ENCODE peak calls at places on chromosomes 7 and 10, in six cellular contexts. One of them, this sample, is unnamed.

GRCh38 chr7:100894860-100895700 is 608 bp downstream of the ACHE start:
- DNase-seq in activated T-cell treated with anti-CD3 and anti-CD28 coated beads for 48 hours: peak
- DNase-seq in glutamatergic neuron: peak
- DNase-seq in stimulated activated CD8-positive, alpha-beta memory T cell treated with anti-CD3 and anti-CD28 coated beads, Interleukin-12 subunit alpha, Interleukin-12 subunit beta, amount 100 ng/mL, for 4 hours: no peak
- DNase-seq in KBM-7: peak
- DNase-seq in ureter: peak
- DNase-seq in this sample: peak

GRCh38 chr10:33570495-33570894 is 236.0 kb upstream of the NRP1 start:
- DNase-seq in glutamatergic neuron: no peak
- DNase-seq in stimulated activated CD8-positive, alpha-beta memory T cell treated with anti-CD3 and anti-CD28 coated beads, Interleukin-12 subunit alpha, Interleukin-12 subunit beta, amount 100 ng/mL, for 4 hours: no peak
- DNase-seq in ureter: no peak
- DNase-seq in activated T-cell treated with anti-CD3 and anti-CD28 coated beads for 48 hours: no peak
- DNase-seq in KBM-7: peak
- DNase-seq in this sample: no peak

GRCh38 chr7:5620459-5620881 is 161.0 kb downstream of the RNF216 start:
- DNase-seq in ureter: no peak
- DNase-seq in stimulated activated CD8-positive, alpha-beta memory T cell treated with anti-CD3 and anti-CD28 coated beads, Interleukin-12 subunit alpha, Interleukin-12 subunit beta, amount 100 ng/mL, for 4 hours: no peak
- DNase-seq in activated T-cell treated with anti-CD3 and anti-CD28 coated beads for 48 hours: no peak
- DNase-seq in glutamatergic neuron: peak
- DNase-seq in KBM-7: no peak
- DNase-seq in this sample: no peak

GRCh38 chr7:87140271-87140748 is 11.9 kb upstream of the DMTF1 start:
- DNase-seq in glutamatergic neuron: no peak
- DNase-seq in KBM-7: peak
- DNase-seq in ureter: no peak
- DNase-seq in activated T-cell treated with anti-CD3 and anti-CD28 coated beads for 48 hours: no peak
- DNase-seq in stimulated activated CD8-positive, alpha-beta memory T cell treated with anti-CD3 and anti-CD28 coated beads, Interleukin-12 subunit alpha, Interleukin-12 subunit beta, amount 100 ng/mL, for 4 hours: no peak
- DNase-seq in this sample: no peak

GRCh38 chr7:132435016-132435990 is 141.0 kb downstream of the PLXNA4 start:
- DNase-seq in KBM-7: no peak
- DNase-seq in glutamatergic neuron: no peak
- DNase-seq in ureter: no peak
- DNase-seq in stimulated activated CD8-positive, alpha-beta memory T cell treated with anti-CD3 and anti-CD28 coated beads, Interleukin-12 subunit alpha, Interleukin-12 subunit beta, amount 100 ng/mL, for 4 hours: no peak
- DNase-seq in activated T-cell treated with anti-CD3 and anti-CD28 coated beads for 48 hours: no peak
- DNase-seq in this sample: no peak

GRCh38 chr10:86362566-86363183 is 3.9 kb downstream of the GRID1 start:
- DNase-seq in activated T-cell treated with anti-CD3 and anti-CD28 coated beads for 48 hours: no peak
- DNase-seq in glutamatergic neuron: peak
- DNase-seq in ureter: no peak
- DNase-seq in KBM-7: no peak
- DNase-seq in stimulated activated CD8-positive, alpha-beta memory T cell treated with anti-CD3 and anti-CD28 coated beads, Interleukin-12 subunit alpha, Interleukin-12 subunit beta, amount 100 ng/mL, for 4 hours: no peak
- DNase-seq in this sample: no peak

GRCh38 chr10:73433538-73433867 is at the start of gene MSS51:
- DNase-seq in glutamatergic neuron: no peak
- DNase-seq in stimulated activated CD8-positive, alpha-beta memory T cell treated with anti-CD3 and anti-CD28 coated beads, Interleukin-12 subunit alpha, Interleukin-12 subunit beta, amount 100 ng/mL, for 4 hours: no peak
- DNase-seq in KBM-7: no peak
- DNase-seq in activated T-cell treated with anti-CD3 and anti-CD28 coated beads for 48 hours: no peak
- DNase-seq in ureter: no peak
- DNase-seq in this sample: no peak

GRCh38 chr7:4352069-4352468 is 330.0 kb upstream of the FOXK1 start:
- DNase-seq in KBM-7: no peak
- DNase-seq in stimulated activated CD8-positive, alpha-beta memory T cell treated with anti-CD3 and anti-CD28 coated beads, Interleukin-12 subunit alpha, Interleukin-12 subunit beta, amount 100 ng/mL, for 4 hours: no peak
- DNase-seq in ureter: no peak
- DNase-seq in glutamatergic neuron: no peak
- DNase-seq in activated T-cell treated with anti-CD3 and anti-CD28 coated beads for 48 hours: no peak
- DNase-seq in this sample: no peak

GRCh38 chr7:28408105-28408973 is 4.0 kb upstream of the CREB5 start:
- DNase-seq in KBM-7: no peak
- DNase-seq in ureter: no peak
- DNase-seq in activated T-cell treated with anti-CD3 and anti-CD28 coated beads for 48 hours: no peak
- DNase-seq in stimulated activated CD8-positive, alpha-beta memory T cell treated with anti-CD3 and anti-CD28 coated beads, Interleukin-12 subunit alpha, Interleukin-12 subunit beta, amount 100 ng/mL, for 4 hours: no peak
- DNase-seq in glutamatergic neuron: peak
- DNase-seq in this sample: peak

GRCh38 chr7:1512781-1513656 is 8.8 kb upstream of the INTS1 start:
- DNase-seq in KBM-7: peak
- DNase-seq in ureter: no peak
- DNase-seq in glutamatergic neuron: no peak
- DNase-seq in activated T-cell treated with anti-CD3 and anti-CD28 coated beads for 48 hours: no peak
- DNase-seq in stimulated activated CD8-positive, alpha-beta memory T cell treated with anti-CD3 and anti-CD28 coated beads, Interleukin-12 subunit alpha, Interleukin-12 subunit beta, amount 100 ng/mL, for 4 hours: no peak
- DNase-seq in this sample: no peak

GRCh38 chr7:149310990-149311573 is 49.1 kb downstream of the ZNF783 start:
- DNase-seq in stimulated activated CD8-positive, alpha-beta memory T cell treated with anti-CD3 and anti-CD28 coated beads, Interleukin-12 subunit alpha, Interleukin-12 subunit beta, amount 100 ng/mL, for 4 hours: no peak
- DNase-seq in activated T-cell treated with anti-CD3 and anti-CD28 coated beads for 48 hours: no peak
- DNase-seq in KBM-7: no peak
- DNase-seq in ureter: no peak
- DNase-seq in glutamatergic neuron: no peak
- DNase-seq in this sample: no peak

GRCh38 chr10:120943542-120943941 is 92.4 kb downstream of the WDR11 start:
- DNase-seq in glutamatergic neuron: no peak
- DNase-seq in KBM-7: no peak
- DNase-seq in stimulated activated CD8-positive, alpha-beta memory T cell treated with anti-CD3 and anti-CD28 coated beads, Interleukin-12 subunit alpha, Interleukin-12 subunit beta, amount 100 ng/mL, for 4 hours: no peak
- DNase-seq in ureter: no peak
- DNase-seq in activated T-cell treated with anti-CD3 and anti-CD28 coated beads for 48 hours: no peak
- DNase-seq in this sample: no peak

GRCh38 chr10:15344876-15345285 is 26.2 kb downstream of the FAM171A1 start:
- DNase-seq in stimulated activated CD8-positive, alpha-beta memory T cell treated with anti-CD3 and anti-CD28 coated beads, Interleukin-12 subunit alpha, Interleukin-12 subunit beta, amount 100 ng/mL, for 4 hours: no peak
- DNase-seq in KBM-7: peak
- DNase-seq in activated T-cell treated with anti-CD3 and anti-CD28 coated beads for 48 hours: no peak
- DNase-seq in ureter: no peak
- DNase-seq in glutamatergic neuron: no peak
- DNase-seq in this sample: no peak

GRCh38 chr7:70791341-70791740 is 340.6 kb upstream of the GALNT17 start:
- DNase-seq in KBM-7: no peak
- DNase-seq in activated T-cell treated with anti-CD3 and anti-CD28 coated beads for 48 hours: no peak
- DNase-seq in glutamatergic neuron: no peak
- DNase-seq in ureter: no peak
- DNase-seq in stimulated activated CD8-positive, alpha-beta memory T cell treated with anti-CD3 and anti-CD28 coated beads, Interleukin-12 subunit alpha, Interleukin-12 subunit beta, amount 100 ng/mL, for 4 hours: no peak
- DNase-seq in this sample: no peak

GRCh38 chr10:35019037-35019794 is 70.9 kb downstream of the CUL2 start:
- DNase-seq in ureter: no peak
- DNase-seq in activated T-cell treated with anti-CD3 and anti-CD28 coated beads for 48 hours: no peak
- DNase-seq in KBM-7: no peak
- DNase-seq in stimulated activated CD8-positive, alpha-beta memory T cell treated with anti-CD3 and anti-CD28 coated beads, Interleukin-12 subunit alpha, Interleukin-12 subunit beta, amount 100 ng/mL, for 4 hours: no peak
- DNase-seq in glutamatergic neuron: no peak
- DNase-seq in this sample: no peak

GRCh38 chr7:13908667-13909382 is 80.6 kb downstream of the ETV1 start:
- DNase-seq in activated T-cell treated with anti-CD3 and anti-CD28 coated beads for 48 hours: no peak
- DNase-seq in ureter: no peak
- DNase-seq in stimulated activated CD8-positive, alpha-beta memory T cell treated with anti-CD3 and anti-CD28 coated beads, Interleukin-12 subunit alpha, Interleukin-12 subunit beta, amount 100 ng/mL, for 4 hours: no peak
- DNase-seq in glutamatergic neuron: no peak
- DNase-seq in KBM-7: peak
- DNase-seq in this sample: no peak

GRCh38 chr7:16466087-16466472 is 542 bp upstream of the SOSTDC1 start:
- DNase-seq in activated T-cell treated with anti-CD3 and anti-CD28 coated beads for 48 hours: no peak
- DNase-seq in glutamatergic neuron: no peak
- DNase-seq in KBM-7: no peak
- DNase-seq in ureter: no peak
- DNase-seq in stimulated activated CD8-positive, alpha-beta memory T cell treated with anti-CD3 and anti-CD28 coated beads, Interleukin-12 subunit alpha, Interleukin-12 subunit beta, amount 100 ng/mL, for 4 hours: no peak
- DNase-seq in this sample: no peak

This sample was measured in WTC11.